ENCODE peak calls at places on chromosomes 6 and 20, in six cellular contexts. M, L, T, O, Y and R are unnamed samples.

GRCh38 chr6:113464536-113464935 is 392.6 kb upstream of the MARCKS start:
- DNase-seq in Y (no peak), T (no peak), M (no peak), L (no peak), O (no peak), R (no peak)

GRCh38 chr20:56715902-56716519 is 86.9 kb downstream of the TFAP2C start:
- DNase-seq in M (no peak), Y (no peak), L (no peak), O (no peak), T (no peak), R (no peak)

GRCh38 chr6:37630281-37630799 is 67.3 kb downstream of the MDGA1 start:
- DNase-seq in O (no peak), M (peak), L (no peak), T (no peak), Y (no peak), R (no peak)

GRCh38 chr6:106114492-106114891 is 28.4 kb downstream of the PRDM1 start:
- DNase-seq in Y (no peak), O (no peak), L (no peak), T (no peak), M (no peak), R (no peak)

GRCh38 chr6:149934249-149935156 is 7.3 kb upstream of the ULBP2 start:
- DNase-seq in Y (no peak), M (peak), T (peak), O (peak), L (peak), R (peak)

GRCh38 chr6:132527791-132528190 is 10.3 kb upstream of the TAAR9 start:
- DNase-seq in T (no peak), M (no peak), L (no peak), O (no peak), Y (no peak), R (no peak)

GRCh38 chr20:8842525-8842924 is 226.4 kb upstream of the PLCB4 start:
- DNase-seq in O (no peak), Y (no peak), M (no peak), L (no peak), T (no peak), R (no peak)

GRCh38 chr6:79463721-79464120 is 73.5 kb downstream of the LCA5 start:
- DNase-seq in T (no peak), M (peak), O (no peak), L (no peak), Y (no peak), R (no peak)

GRCh38 chr20:57361517-57361916 is 10.5 kb downstream of the RAE1 start:
- DNase-seq in T (no peak), L (no peak), M (peak), Y (no peak), O (no peak), R (no peak)

GRCh38 chr6:106520711-106521367 is 108.5 kb downstream of the RTN4IP1 start:
- DNase-seq in L (peak), O (no peak), Y (no peak), T (no peak), M (no peak), R (no peak)

GRCh38 chr6:169752074-169752623 is 727 bp downstream of the ERMARD start:
- DNase-seq in L (no peak), Y (no peak), M (no peak), T (no peak), O (no peak), R (no peak)

GRCh38 chr6:90900034-90900433 is 313.2 kb upstream of the MAP3K7 start:
- DNase-seq in O (no peak), Y (no peak), L (no peak), T (no peak), M (no peak), R (no peak)

GRCh38 chr20:4073852-4074741 is 58.7 kb upstream of the RNF24 start:
- DNase-seq in O (no peak), M (peak), L (no peak), T (no peak), Y (no peak), R (no peak)

GRCh38 chr6:159880412-159880811 is 10.4 kb upstream of the MAS1 start:
- DNase-seq in O (no peak), Y (no peak), T (no peak), M (no peak), L (no peak), R (no peak)

GRCh38 chr6:125129354-125129753 is 24.2 kb upstream of the TPD52L1 start:
- DNase-seq in M (no peak), Y (no peak), L (no peak), O (no peak), T (no peak), R (no peak)

GRCh38 chr20:20732641-20733040 is 20.2 kb upstream of the RALGAPA2 start:
- DNase-seq in O (no peak), L (no peak), M (peak), T (no peak), Y (no peak), R (peak)

GRCh38 chr20:19841740-19842139 is 83.7 kb downstream of the RIN2 start:
- DNase-seq in O (no peak), Y (no peak), L (no peak), M (no peak), T (no peak), R (no peak)

GRCh38 chr6:56593801-56594318 is 48.8 kb downstream of the DST start:
- DNase-seq in T (no peak), L (no peak), Y (no peak), M (no peak), O (no peak), R (peak)

GRCh38 chr20:57048027-57048869 is 218.2 kb downstream of the BMP7 start:
- DNase-seq in O (peak), M (peak), Y (no peak), T (no peak), L (no peak), R (peak)

GRCh38 chr6:64085126-64085525 is 449.5 kb downstream of the PHF3 start:
- DNase-seq in M (no peak), Y (no peak), T (no peak), O (no peak), L (no peak), R (no peak)

GRCh38 chr6:111894272-111894671 is 21.0 kb upstream of the FYN start:
- DNase-seq in L (no peak), M (no peak), T (no peak), Y (no peak), O (no peak), R (no peak)

GRCh38 chr6:107545761-107546160 is 55.8 kb downstream of the SOBP start:
- DNase-seq in M (no peak), T (no peak), O (no peak), Y (no peak), L (no peak), R (no peak)

GRCh38 chr6:10555625-10556309 is 34.6 kb downstream of the GCNT2 start:
- DNase-seq in Y (peak), M (peak), T (no peak), L (no peak), O (peak), R (no peak)

GRCh38 chr6:129709451-129709908 is 497 bp downstream of the ARHGAP18 start:
- DNase-seq in O (no peak), L (no peak), T (no peak), M (peak), Y (no peak), R (no peak)

GRCh38 chr6:50143011-50143719 is 93.4 kb upstream of the DEFB112 start:
- DNase-seq in M (peak), Y (no peak), T (no peak), O (no peak), L (no peak), R (no peak)

GRCh38 chr6:56913276-56914138 is 41.4 kb upstream of the BEND6 start:
- DNase-seq in T (no peak), L (no peak), M (no peak), O (no peak), Y (no peak), R (no peak)

GRCh38 chr6:106158816-106159215 is 72.7 kb downstream of the PRDM1 start:
- DNase-seq in M (peak), Y (no peak), O (no peak), T (no peak), L (no peak), R (no peak)

GRCh38 chr6:169034523-169035167 is 219.0 kb downstream of the THBS2 start:
- DNase-seq in Y (no peak), T (no peak), M (no peak), L (no peak), O (no peak), R (no peak)

GRCh38 chr20:63488331-63489251 is 10.3 kb downstream of the EEF1A2 start:
- DNase-seq in Y (peak), M (no peak), T (no peak), L (no peak), O (no peak), R (no peak)

GRCh38 chr6:165013701-165014100 is 295.7 kb downstream of the C6orf118 start:
- DNase-seq in O (no peak), Y (no peak), M (peak), T (no peak), L (no peak), R (no peak)

GRCh38 chr20:25538838-25539665 is 46.3 kb downstream of the NINL start:
- DNase-seq in T (no peak), M (no peak), L (no peak), O (no peak), Y (no peak), R (no peak)

GRCh38 chr20:37364927-37365272 is 19.0 kb downstream of the SRC start:
- DNase-seq in O (no peak), M (no peak), L (no peak), T (no peak), Y (no peak), R (no peak)

GRCh38 chr20:35476288-35476687 is 20.9 kb downstream of the CEP250 start:
- DNase-seq in M (no peak), T (no peak), L (no peak), O (no peak), Y (no peak), R (no peak)

GRCh38 chr6:10481101-10481500 is 40.0 kb upstream of the GCNT2 start:
- DNase-seq in Y (no peak), L (no peak), M (peak), T (no peak), O (no peak), R (no peak)

GRCh38 chr20:21862224-21862927 is 156.9 kb downstream of the PAX1 start:
- DNase-seq in O (no peak), T (no peak), L (no peak), Y (no peak), M (no peak), R (no peak)

GRCh38 chr20:62111148-62111547 is 11.1 kb upstream of the LSM14B start:
- DNase-seq in O (no peak), L (no peak), M (no peak), T (no peak), Y (no peak), R (peak)

GRCh38 chr6:101110814-101111213 is 229.7 kb upstream of the ASCC3 start:
- DNase-seq in O (no peak), M (no peak), L (no peak), T (no peak), Y (no peak), R (no peak)

GRCh38 chr6:95593025-95593424 is 15.7 kb downstream of the MANEA start:
- DNase-seq in Y (no peak), O (no peak), M (peak), L (no peak), T (no peak), R (no peak)